ENCODE peak calls at places on chromosomes 7 and 10, in six cellular contexts. A is RWPE1; R is AG04449; B is RPMI7951; P is activated CD4-positive, alpha-beta T cell treated with anti-CD3 and anti-CD28 coated beads for 1 hour; Q is anterior cingulate cortex. G is an unnamed sample.

GRCh38 chr7:491958-492713 is 27.5 kb downstream of the PDGFA start:
- DNase-seq in A (no peak), R (no peak), B (no peak), P (no peak), Q (no peak), G (no peak)

GRCh38 chr7:123096976-123097375 is 101.5 kb upstream of the TAS2R16 start:
- DNase-seq in A (no peak), R (no peak), B (no peak), P (no peak), Q (no peak), G (no peak)

GRCh38 chr7:33616752-33617151 is 288.6 kb upstream of the BMPER start:
- DNase-seq in A (no peak), R (no peak), B (no peak), P (no peak), Q (no peak), G (no peak)

GRCh38 chr10:1938317-1938716 is 201.0 kb upstream of the ADARB2 start:
- DNase-seq in A (no peak), R (no peak), B (no peak), P (no peak), Q (no peak), G (no peak)

GRCh38 chr7:85226401-85227085 is 39.7 kb upstream of the SEMA3D start:
- DNase-seq in A (no peak), R (peak), B (no peak), P (no peak), Q (no peak), G (no peak)

GRCh38 chr10:60281792-60282353 is 107.8 kb downstream of the ANK3 start:
- DNase-seq in A (no peak), R (no peak), B (peak), P (no peak), Q (no peak), G (no peak)

GRCh38 chr7:87413951-87414381 is 61.5 kb downstream of the ABCB4 start:
- DNase-seq in A (peak), R (peak), B (peak), P (no peak), Q (no peak), G (no peak)

GRCh38 chr10:26318672-26319071 is 102.1 kb downstream of the GAD2 start:
- DNase-seq in A (no peak), R (no peak), B (no peak), P (no peak), Q (no peak), G (no peak)

G was measured in vagina.